ENCODE peak calls at places on chromosome 3, in six cellular contexts. J, M, Y, V, G and N are unnamed samples.

GRCh38 chr3:183265157-183265642 is 12.1 kb downstream of the B3GNT5 start:
- DNase-seq in Y (no peak), M (no peak), V (no peak), J (no peak), G (no peak), N (no peak)

GRCh38 chr3:160245261-160245800 is 20.1 kb downstream of the C3orf80 start:
- DNase-seq in M (no peak), G (peak), V (no peak), J (no peak), Y (no peak), N (no peak)

GRCh38 chr3:64685800-64686445 is 1.9 kb downstream of the ADAMTS9 start:
- DNase-seq in M (peak), Y (no peak), J (no peak), V (no peak), G (peak), N (peak)

GRCh38 chr3:45547764-45548683 is 46.5 kb upstream of the LIMD1 start:
- DNase-seq in V (no peak), J (no peak), G (peak), M (no peak), Y (no peak), N (peak)

GRCh38 chr3:66722675-66723074 is 221.9 kb upstream of the LRIG1 start:
- DNase-seq in G (peak), J (no peak), M (no peak), Y (no peak), V (no peak), N (peak)

GRCh38 chr3:51386852-51387229 is 1.8 kb downstream of the MANF start:
- DNase-seq in Y (no peak), M (no peak), V (no peak), G (no peak), J (no peak), N (no peak)

GRCh38 chr3:29186131-29186599 is 94.7 kb upstream of the RBMS3 start:
- DNase-seq in Y (no peak), V (no peak), M (no peak), J (no peak), G (peak), N (peak)

GRCh38 chr3:196796317-196796716 is 56.7 kb downstream of the PAK2 start:
- DNase-seq in G (no peak), Y (no peak), M (no peak), V (no peak), J (no peak), N (no peak)

GRCh38 chr3:196643201-196643749 is 3.8 kb downstream of the NRROS start:
- DNase-seq in V (no peak), G (no peak), M (no peak), Y (peak), J (peak), N (no peak)

GRCh38 chr3:156664285-156665178 is 9.9 kb upstream of the TIPARP start:
- DNase-seq in Y (no peak), G (no peak), M (no peak), J (no peak), V (no peak), N (peak)

GRCh38 chr3:169305460-169305859 is 358.1 kb downstream of the MECOM start:
- DNase-seq in Y (no peak), M (no peak), V (no peak), G (no peak), J (no peak), N (no peak)

GRCh38 chr3:114319453-114319852 is 25.6 kb downstream of the TIGIT start:
- DNase-seq in M (no peak), J (no peak), V (no peak), Y (no peak), G (peak), N (peak)

GRCh38 chr3:31891876-31892455 is 89.1 kb downstream of the OSBPL10 start:
- DNase-seq in M (no peak), Y (no peak), V (no peak), G (no peak), J (no peak), N (no peak)

GRCh38 chr3:136730595-136731273 is 21.4 kb downstream of the STAG1 start:
- DNase-seq in Y (no peak), G (no peak), M (no peak), V (no peak), J (no peak), N (no peak)

GRCh38 chr3:131898346-131898745 is 136.5 kb downstream of the CPNE4 start:
- DNase-seq in M (no peak), G (no peak), J (no peak), V (no peak), Y (no peak), N (no peak)

GRCh38 chr3:45211466-45212094 is 14.5 kb downstream of the TMEM158 start:
- DNase-seq in M (no peak), Y (no peak), V (no peak), G (peak), J (no peak), N (no peak)

GRCh38 chr3:158991146-158991705 is 189.4 kb downstream of the MFSD1 start:
- DNase-seq in V (no peak), M (peak), Y (no peak), J (no peak), G (no peak), N (no peak)

GRCh38 chr3:115040673-115041286 is 106.3 kb downstream of the ZBTB20 start:
- DNase-seq in M (peak), V (peak), G (peak), Y (no peak), J (no peak), N (peak)

GRCh38 chr3:177618873-177619771 is 421.8 kb upstream of the TBL1XR1 start:
- DNase-seq in M (no peak), Y (no peak), G (peak), J (no peak), V (no peak), N (peak)

GRCh38 chr3:7504886-7505775 is 644.2 kb downstream of the GRM7 start:
- DNase-seq in Y (no peak), J (no peak), M (no peak), V (no peak), G (peak), N (peak)

GRCh38 chr3:66957357-66957756 is 40.8 kb upstream of the KBTBD8 start:
- DNase-seq in G (no peak), J (no peak), M (no peak), Y (no peak), V (no peak), N (no peak)